ENCODE peak calls at places on chromosomes 5 and 9, in five cellular contexts. One of them, this sample, is unnamed.

GRCh38 chr5:178194026-178194425 is 6.9 kb upstream of the GMCL2 start:
- ATAC-seq in pancreas: no peak
- ATAC-seq in activated B cell treated with CpG ODN at 0.5 μM for 24 hours: no peak
- ATAC-seq in upper lobe of left lung: no peak
- ATAC-seq in lung: no peak
- ATAC-seq in this sample: no peak

GRCh38 chr5:57979671-57980070 is 480.2 kb downstream of the PLK2 start:
- ATAC-seq in activated B cell treated with CpG ODN at 0.5 μM for 24 hours: no peak
- ATAC-seq in upper lobe of left lung: no peak
- ATAC-seq in pancreas: no peak
- ATAC-seq in lung: no peak
- ATAC-seq in this sample: no peak

GRCh38 chr9:92609142-92609500 is 60.8 kb downstream of the IPPK start:
- ATAC-seq in pancreas: peak
- ATAC-seq in lung: no peak
- ATAC-seq in activated B cell treated with CpG ODN at 0.5 μM for 24 hours: no peak
- ATAC-seq in upper lobe of left lung: no peak
- ATAC-seq in this sample: peak

GRCh38 chr5:168409601-168410458 is 76.4 kb upstream of the RARS1 start:
- ATAC-seq in activated B cell treated with CpG ODN at 0.5 μM for 24 hours: no peak
- ATAC-seq in lung: no peak
- ATAC-seq in pancreas: peak
- ATAC-seq in upper lobe of left lung: no peak
- ATAC-seq in this sample: no peak

GRCh38 chr5:168447748-168448147 is 38.5 kb upstream of the RARS1 start:
- ATAC-seq in activated B cell treated with CpG ODN at 0.5 μM for 24 hours: no peak
- ATAC-seq in lung: no peak
- ATAC-seq in pancreas: no peak
- ATAC-seq in upper lobe of left lung: no peak
- ATAC-seq in this sample: no peak

GRCh38 chr5:89276566-89277305 is 393.8 kb upstream of the MEF2C start:
- ATAC-seq in activated B cell treated with CpG ODN at 0.5 μM for 24 hours: no peak
- ATAC-seq in lung: no peak
- ATAC-seq in upper lobe of left lung: no peak
- ATAC-seq in pancreas: no peak
- ATAC-seq in this sample: no peak

GRCh38 chr9:89661956-89662717 is 57.3 kb downstream of the GADD45G start:
- ATAC-seq in lung: peak
- ATAC-seq in upper lobe of left lung: peak
- ATAC-seq in activated B cell treated with CpG ODN at 0.5 μM for 24 hours: no peak
- ATAC-seq in pancreas: peak
- ATAC-seq in this sample: peak

GRCh38 chr5:17696625-17697024 is 62.4 kb downstream of the TAF11L14 start:
- ATAC-seq in pancreas: no peak
- ATAC-seq in lung: no peak
- ATAC-seq in upper lobe of left lung: no peak
- ATAC-seq in activated B cell treated with CpG ODN at 0.5 μM for 24 hours: no peak
- ATAC-seq in this sample: no peak

GRCh38 chr5:100609594-100609993 is 74.4 kb downstream of the FAM174A start:
- ATAC-seq in upper lobe of left lung: no peak
- ATAC-seq in pancreas: no peak
- ATAC-seq in lung: no peak
- ATAC-seq in activated B cell treated with CpG ODN at 0.5 μM for 24 hours: no peak
- ATAC-seq in this sample: no peak

GRCh38 chr5:132540764-132541163 is 2.6 kb downstream of the IL5 start:
- ATAC-seq in lung: no peak
- ATAC-seq in pancreas: no peak
- ATAC-seq in upper lobe of left lung: no peak
- ATAC-seq in activated B cell treated with CpG ODN at 0.5 μM for 24 hours: no peak
- ATAC-seq in this sample: no peak

GRCh38 chr9:133535285-133535877 is 877 bp downstream of the ADAMTSL2 start:
- ATAC-seq in pancreas: no peak
- ATAC-seq in upper lobe of left lung: no peak
- ATAC-seq in lung: no peak
- ATAC-seq in activated B cell treated with CpG ODN at 0.5 μM for 24 hours: no peak
- ATAC-seq in this sample: no peak
- TF ChIP-seq CTCF in pancreas: no peak
- TF ChIP-seq CTCF in upper lobe of left lung: no peak
- TF ChIP-seq CTCF in lung: no peak
- TF ChIP-seq CTCF in activated B cell treated with CpG ODN at 0.5 μM for 24 hours: no peak
- TF ChIP-seq CTCF in this sample: no peak

DNA sequence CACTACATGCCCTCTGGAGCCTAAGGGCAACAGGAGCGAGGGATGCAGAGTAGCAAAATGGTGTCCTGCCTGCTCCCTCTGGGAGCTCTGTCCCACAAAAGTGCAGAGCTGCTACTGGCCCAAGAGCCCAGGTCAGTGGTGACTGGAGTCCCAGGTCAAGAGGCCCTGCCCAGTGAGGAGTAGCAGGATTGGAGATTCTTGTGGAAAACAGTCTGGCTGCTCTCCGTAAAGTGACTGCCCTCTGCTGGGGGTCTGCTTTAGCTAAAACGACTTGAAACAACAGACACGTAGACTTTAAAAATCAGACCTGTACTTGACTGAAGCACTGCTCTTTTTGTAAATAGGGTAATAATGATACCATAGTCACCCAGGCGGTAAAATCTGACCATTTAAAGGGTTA is 917.0 kb downstream of the MAT2B start:
- ATAC-seq in lung: no peak
- ATAC-seq in activated B cell treated with CpG ODN at 0.5 μM for 24 hours: no peak
- ATAC-seq in upper lobe of left lung: no peak
- ATAC-seq in pancreas: no peak
- ATAC-seq in this sample: no peak
- TF ChIP-seq CTCF in lung: no peak
- TF ChIP-seq CTCF in activated B cell treated with CpG ODN at 0.5 μM for 24 hours: no peak
- TF ChIP-seq CTCF in upper lobe of left lung: no peak
- TF ChIP-seq CTCF in pancreas: no peak
- TF ChIP-seq CTCF in this sample: no peak

DNA sequence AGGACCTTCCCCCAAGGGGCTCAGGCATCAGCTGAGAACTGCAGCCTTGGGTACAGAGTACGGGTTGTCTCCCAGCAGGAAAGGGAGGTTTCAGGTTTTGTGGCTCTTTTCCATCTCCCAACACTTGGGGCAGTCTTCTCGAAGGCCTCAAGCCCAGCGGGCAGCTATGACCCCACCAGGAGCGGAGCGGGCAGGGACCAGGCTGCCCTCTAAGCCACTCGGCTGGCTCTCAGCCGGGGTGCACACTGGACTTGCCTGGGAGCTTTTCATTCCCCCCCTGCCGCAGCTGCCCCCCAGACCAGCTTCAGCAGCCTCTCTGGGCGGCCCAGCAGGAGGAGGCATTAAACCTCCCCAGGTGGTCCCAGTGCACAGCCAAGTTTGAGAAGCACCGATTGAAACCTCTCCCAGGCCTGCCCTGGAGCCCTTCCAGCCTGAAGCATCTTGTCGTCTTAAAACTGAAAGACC is 20.8 kb downstream of the NTNG2 start:
- ATAC-seq in pancreas: peak
- ATAC-seq in lung: no peak
- ATAC-seq in activated B cell treated with CpG ODN at 0.5 μM for 24 hours: no peak
- ATAC-seq in upper lobe of left lung: no peak
- ATAC-seq in this sample: no peak
- TF ChIP-seq CTCF in pancreas: no peak
- TF ChIP-seq CTCF in lung: no peak
- TF ChIP-seq CTCF in activated B cell treated with CpG ODN at 0.5 μM for 24 hours: no peak
- TF ChIP-seq CTCF in upper lobe of left lung: no peak
- TF ChIP-seq CTCF in this sample: no peak

DNA sequence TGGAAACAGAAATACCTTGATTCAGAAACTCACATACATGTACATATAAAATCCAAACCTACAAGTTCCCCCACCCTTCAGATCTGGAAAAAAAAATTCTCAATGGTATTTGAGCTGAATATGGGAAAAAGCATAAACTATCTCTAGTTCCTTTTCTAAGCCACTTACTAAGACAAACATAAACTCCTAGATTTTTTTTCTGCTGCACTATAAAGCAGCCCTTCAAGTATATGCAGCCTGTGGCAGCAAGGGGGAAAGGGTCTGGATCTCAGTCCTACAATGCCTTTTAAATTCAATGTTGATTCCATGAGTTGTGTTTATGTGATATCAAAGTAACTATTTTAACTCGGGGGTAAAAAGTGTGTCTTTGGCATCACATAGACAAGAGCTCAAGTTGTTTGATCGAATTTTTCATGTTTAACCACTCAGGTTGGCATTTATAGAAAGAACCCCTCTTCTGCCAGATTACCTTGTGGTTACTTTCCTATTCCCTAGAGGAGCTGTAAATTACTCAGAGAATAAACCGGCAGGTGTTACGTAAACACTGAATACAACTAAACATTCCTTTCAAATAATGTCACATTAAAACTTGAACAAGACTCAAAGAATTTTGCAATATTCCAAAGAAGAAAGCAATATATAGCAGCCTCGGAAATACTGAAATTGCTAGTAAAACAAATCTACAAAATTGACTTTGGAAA is 91.8 kb upstream of the FER start:
- ATAC-seq in pancreas: peak
- ATAC-seq in lung: no peak
- ATAC-seq in upper lobe of left lung: no peak
- ATAC-seq in activated B cell treated with CpG ODN at 0.5 μM for 24 hours: no peak
- ATAC-seq in this sample: peak
- TF ChIP-seq CTCF in pancreas: no peak
- TF ChIP-seq CTCF in lung: no peak
- TF ChIP-seq CTCF in upper lobe of left lung: no peak
- TF ChIP-seq CTCF in activated B cell treated with CpG ODN at 0.5 μM for 24 hours: no peak
- TF ChIP-seq CTCF in this sample: no peak

DNA sequence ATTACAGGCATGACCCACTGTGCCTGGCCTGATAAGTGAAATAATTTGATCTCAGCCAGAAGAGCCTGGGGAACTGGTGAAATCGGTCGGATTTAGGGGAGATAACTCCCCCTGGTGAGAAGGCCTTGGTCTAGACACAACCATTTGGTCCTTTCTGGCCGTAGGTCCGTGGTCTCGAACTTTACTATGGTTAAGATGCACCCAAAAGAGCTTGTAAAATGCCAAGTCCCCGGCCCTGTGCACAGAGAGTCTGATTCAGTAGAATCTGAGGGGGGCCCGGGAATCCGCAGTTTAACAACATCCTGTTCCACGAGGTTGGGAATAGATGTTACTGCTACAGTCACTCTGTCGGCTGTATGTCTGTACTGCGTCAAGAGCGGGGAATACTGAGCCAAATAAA is 140.7 kb downstream of the C9orf50 start:
- ATAC-seq in lung: no peak
- ATAC-seq in activated B cell treated with CpG ODN at 0.5 μM for 24 hours: no peak
- ATAC-seq in upper lobe of left lung: no peak
- ATAC-seq in pancreas: no peak
- ATAC-seq in this sample: no peak
- TF ChIP-seq CTCF in lung: no peak
- TF ChIP-seq CTCF in activated B cell treated with CpG ODN at 0.5 μM for 24 hours: no peak
- TF ChIP-seq CTCF in upper lobe of left lung: no peak
- TF ChIP-seq CTCF in pancreas: no peak
- TF ChIP-seq CTCF in this sample: peak

GRCh38 chr5:154461531-154461930 is 15.7 kb downstream of the SAP30L start:
- ATAC-seq in pancreas: no peak
- ATAC-seq in upper lobe of left lung: no peak
- ATAC-seq in lung: no peak
- ATAC-seq in activated B cell treated with CpG ODN at 0.5 μM for 24 hours: no peak
- ATAC-seq in this sample: no peak
- TF ChIP-seq CTCF in pancreas: no peak
- TF ChIP-seq CTCF in upper lobe of left lung: no peak
- TF ChIP-seq CTCF in lung: no peak
- TF ChIP-seq CTCF in activated B cell treated with CpG ODN at 0.5 μM for 24 hours: no peak
- TF ChIP-seq CTCF in this sample: no peak

DNA sequence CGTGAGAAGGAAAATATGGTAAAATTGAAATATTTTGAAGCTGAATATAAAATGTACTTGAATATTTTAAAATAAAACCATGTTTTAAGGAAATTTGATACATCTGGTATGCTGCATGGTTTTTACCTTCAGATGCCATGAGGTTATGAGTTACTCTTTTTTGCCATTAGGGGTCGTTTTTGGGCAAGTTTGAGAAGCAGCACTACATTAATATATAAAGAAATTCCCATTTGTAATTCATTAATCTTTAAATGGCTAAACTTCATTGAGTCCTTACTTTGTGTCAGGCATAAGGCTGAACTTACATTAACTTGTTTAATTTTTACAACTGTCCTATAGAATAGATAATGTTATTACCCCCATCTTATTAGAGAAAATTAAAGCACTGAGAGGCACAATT is 152.3 kb downstream of the KDM4C start:
- ATAC-seq in upper lobe of left lung: no peak
- ATAC-seq in activated B cell treated with CpG ODN at 0.5 μM for 24 hours: no peak
- ATAC-seq in pancreas: peak
- ATAC-seq in lung: no peak
- ATAC-seq in this sample: no peak
- TF ChIP-seq CTCF in upper lobe of left lung: no peak
- TF ChIP-seq CTCF in activated B cell treated with CpG ODN at 0.5 μM for 24 hours: no peak
- TF ChIP-seq CTCF in pancreas: peak
- TF ChIP-seq CTCF in lung: peak
- TF ChIP-seq CTCF in this sample: peak

This sample was measured in gastroesophageal sphincter.